ENCODE peak calls at places on chromosomes 6 and 20, in six cellular contexts. One of them, this sample, is unnamed. For H3K27me3 and H3K4me1, the result is how much of the 10 kb centered on the place peaks cover.

GRCh38 chr6:136012198-136012884 is 160.8 kb downstream of the PDE7B start:
- DNase-seq in tibial nerve: no peak
- DNase-seq in ovary: no peak
- DNase-seq in SK-N-SH: no peak
- DNase-seq in sigmoid colon: no peak
- DNase-seq in GM12878: no peak
- DNase-seq in this sample: no peak

GRCh38 chr20:51740838-51741237 is 27.4 kb downstream of the ATP9A start:
- DNase-seq in tibial nerve: no peak
- DNase-seq in ovary: no peak
- DNase-seq in SK-N-SH: no peak
- DNase-seq in sigmoid colon: no peak
- DNase-seq in GM12878: no peak
- DNase-seq in this sample: no peak

GRCh38 chr20:46828471-46828870 is 66.2 kb upstream of the EYA2 start:
- DNase-seq in tibial nerve: no peak
- DNase-seq in ovary: no peak
- DNase-seq in SK-N-SH: no peak
- DNase-seq in sigmoid colon: no peak
- DNase-seq in GM12878: no peak
- DNase-seq in this sample: no peak

GRCh38 chr20:61210862-61211261 is 41.2 kb upstream of the CDH4 start:
- DNase-seq in tibial nerve: no peak
- DNase-seq in ovary: no peak
- DNase-seq in SK-N-SH: no peak
- DNase-seq in sigmoid colon: no peak
- DNase-seq in GM12878: no peak
- DNase-seq in this sample: no peak

GRCh38 chr6:47131773-47132172 is 89.6 kb upstream of the ADGRF1 start:
- DNase-seq in tibial nerve: no peak
- DNase-seq in ovary: no peak
- DNase-seq in SK-N-SH: no peak
- DNase-seq in sigmoid colon: no peak
- DNase-seq in GM12878: no peak
- DNase-seq in this sample: no peak

GRCh38 chr6:134822920-134823430 is 126.9 kb downstream of the ALDH8A1 start:
- DNase-seq in tibial nerve: no peak
- DNase-seq in ovary: peak
- DNase-seq in SK-N-SH: peak
- DNase-seq in sigmoid colon: no peak
- DNase-seq in GM12878: peak
- DNase-seq in this sample: peak

GRCh38 chr6:110524305-110524704 is 47.9 kb upstream of the SLC22A16 start:
- DNase-seq in tibial nerve: no peak
- DNase-seq in ovary: no peak
- DNase-seq in SK-N-SH: no peak
- DNase-seq in sigmoid colon: no peak
- DNase-seq in GM12878: no peak
- DNase-seq in this sample: no peak

GRCh38 chr20:24773751-24774201 is 175.3 kb upstream of the CST7 start:
- DNase-seq in tibial nerve: no peak
- DNase-seq in ovary: no peak
- DNase-seq in SK-N-SH: no peak
- DNase-seq in sigmoid colon: no peak
- DNase-seq in GM12878: peak
- DNase-seq in this sample: no peak

GRCh38 chr6:111685506-111685905 is 79.8 kb upstream of the TRAF3IP2 start:
- DNase-seq in tibial nerve: no peak
- DNase-seq in ovary: no peak
- DNase-seq in SK-N-SH: no peak
- DNase-seq in sigmoid colon: no peak
- DNase-seq in GM12878: no peak
- DNase-seq in this sample: no peak

GRCh38 chr6:13696226-13696625 is 15.4 kb downstream of the RANBP9 start:
- DNase-seq in tibial nerve: no peak
- DNase-seq in ovary: no peak
- DNase-seq in SK-N-SH: no peak
- DNase-seq in sigmoid colon: no peak
- DNase-seq in GM12878: no peak
- DNase-seq in this sample: no peak

GRCh38 chr6:165308926-165309731 is at the start of gene C6orf118:
- DNase-seq in tibial nerve: no peak
- DNase-seq in ovary: peak
- DNase-seq in SK-N-SH: peak
- DNase-seq in sigmoid colon: peak
- DNase-seq in GM12878: no peak
- DNase-seq in this sample: no peak

GRCh38 chr6:97282238-97282725 is 734 bp downstream of the MMS22L start:
- DNase-seq in tibial nerve: no peak
- DNase-seq in ovary: no peak
- DNase-seq in SK-N-SH: peak
- DNase-seq in sigmoid colon: no peak
- DNase-seq in GM12878: no peak
- DNase-seq in this sample: no peak

GRCh38 chr6:144052488-144052887 is 42.9 kb downstream of the SF3B5 start:
- DNase-seq in tibial nerve: no peak
- DNase-seq in ovary: no peak
- DNase-seq in SK-N-SH: no peak
- DNase-seq in sigmoid colon: no peak
- DNase-seq in GM12878: no peak
- DNase-seq in this sample: no peak

GRCh38 chr20:3778976-3779375 is 2.3 kb downstream of the SPEF1 start:
- DNase-seq in tibial nerve: no peak
- DNase-seq in ovary: no peak
- DNase-seq in SK-N-SH: no peak
- DNase-seq in sigmoid colon: no peak
- DNase-seq in GM12878: no peak
- DNase-seq in this sample: no peak

GRCh38 chr20:13212750-13213149 is 8.3 kb upstream of the ISM1 start:
- DNase-seq in tibial nerve: no peak
- DNase-seq in ovary: no peak
- DNase-seq in SK-N-SH: no peak
- DNase-seq in sigmoid colon: no peak
- DNase-seq in GM12878: no peak
- DNase-seq in this sample: no peak

GRCh38 chr6:54846243-54846856 is at the start of gene FAM83B:
- DNase-seq in tibial nerve: no peak
- DNase-seq in ovary: no peak
- DNase-seq in SK-N-SH: no peak
- DNase-seq in sigmoid colon: no peak
- DNase-seq in GM12878: no peak
- DNase-seq in this sample: peak

GRCh38 chr6:35089935-35090505 is 51.1 kb downstream of the TCP11 start:
- DNase-seq in tibial nerve: no peak
- DNase-seq in ovary: no peak
- DNase-seq in SK-N-SH: peak
- DNase-seq in sigmoid colon: peak
- DNase-seq in GM12878: no peak
- DNase-seq in this sample: no peak

GRCh38 chr6:163308629-163309276 is 105.8 kb upstream of the QKI start:
- DNase-seq in tibial nerve: no peak
- DNase-seq in ovary: no peak
- DNase-seq in SK-N-SH: no peak
- DNase-seq in sigmoid colon: no peak
- DNase-seq in GM12878: no peak
- DNase-seq in this sample: no peak

GRCh38 chr20:1308702-1309095 is 20.2 kb downstream of the SDCBP2 start:
- DNase-seq in tibial nerve: no peak
- DNase-seq in ovary: no peak
- DNase-seq in SK-N-SH: no peak
- DNase-seq in sigmoid colon: no peak
- DNase-seq in GM12878: no peak
- DNase-seq in this sample: no peak

GRCh38 chr6:125945378-125946141 is 11.0 kb upstream of the HINT3 start:
- DNase-seq in tibial nerve: no peak
- DNase-seq in ovary: no peak
- DNase-seq in SK-N-SH: no peak
- DNase-seq in sigmoid colon: no peak
- DNase-seq in GM12878: no peak
- DNase-seq in this sample: no peak

GRCh38 chr6:88246654-88247053 is 80.5 kb upstream of the CNR1 start:
- DNase-seq in tibial nerve: no peak
- DNase-seq in ovary: no peak
- DNase-seq in SK-N-SH: no peak
- DNase-seq in sigmoid colon: no peak
- DNase-seq in GM12878: no peak
- DNase-seq in this sample: no peak

GRCh38 chr6:73675466-73676098 is 20.4 kb upstream of the CD109 start:
- DNase-seq in tibial nerve: peak
- DNase-seq in ovary: peak
- DNase-seq in SK-N-SH: peak
- DNase-seq in sigmoid colon: peak
- DNase-seq in GM12878: no peak
- DNase-seq in this sample: peak

GRCh38 chr6:39143238-39143930 is 28.4 kb upstream of the SAYSD1 start:
- DNase-seq in tibial nerve: no peak
- DNase-seq in ovary: no peak
- DNase-seq in SK-N-SH: no peak
- DNase-seq in sigmoid colon: no peak
- DNase-seq in GM12878: no peak
- DNase-seq in this sample: no peak

GRCh38 chr6:166761801-166762200 is 134.8 kb upstream of the RPS6KA2 start:
- DNase-seq in tibial nerve: no peak
- DNase-seq in ovary: no peak
- DNase-seq in SK-N-SH: no peak
- DNase-seq in sigmoid colon: no peak
- DNase-seq in GM12878: no peak
- DNase-seq in this sample: no peak

GRCh38 chr20:63659370-63659769 is 1.3 kb downstream of the RTEL1 start:
- DNase-seq in tibial nerve: no peak
- DNase-seq in ovary: peak
- DNase-seq in SK-N-SH: no peak
- DNase-seq in sigmoid colon: peak
- DNase-seq in GM12878: no peak
- DNase-seq in this sample: no peak

GRCh38 chr6:74170118-74170517 is 474.1 kb downstream of the CD109 start:
- DNase-seq in tibial nerve: no peak
- DNase-seq in ovary: no peak
- DNase-seq in SK-N-SH: no peak
- DNase-seq in sigmoid colon: no peak
- DNase-seq in GM12878: no peak
- DNase-seq in this sample: no peak

GRCh38 chr20:47680804-47681529 is 104.3 kb downstream of the SULF2 start:
- DNase-seq in tibial nerve: no peak
- DNase-seq in ovary: no peak
- DNase-seq in SK-N-SH: no peak
- DNase-seq in sigmoid colon: no peak
- DNase-seq in GM12878: no peak
- DNase-seq in this sample: no peak

DNA sequence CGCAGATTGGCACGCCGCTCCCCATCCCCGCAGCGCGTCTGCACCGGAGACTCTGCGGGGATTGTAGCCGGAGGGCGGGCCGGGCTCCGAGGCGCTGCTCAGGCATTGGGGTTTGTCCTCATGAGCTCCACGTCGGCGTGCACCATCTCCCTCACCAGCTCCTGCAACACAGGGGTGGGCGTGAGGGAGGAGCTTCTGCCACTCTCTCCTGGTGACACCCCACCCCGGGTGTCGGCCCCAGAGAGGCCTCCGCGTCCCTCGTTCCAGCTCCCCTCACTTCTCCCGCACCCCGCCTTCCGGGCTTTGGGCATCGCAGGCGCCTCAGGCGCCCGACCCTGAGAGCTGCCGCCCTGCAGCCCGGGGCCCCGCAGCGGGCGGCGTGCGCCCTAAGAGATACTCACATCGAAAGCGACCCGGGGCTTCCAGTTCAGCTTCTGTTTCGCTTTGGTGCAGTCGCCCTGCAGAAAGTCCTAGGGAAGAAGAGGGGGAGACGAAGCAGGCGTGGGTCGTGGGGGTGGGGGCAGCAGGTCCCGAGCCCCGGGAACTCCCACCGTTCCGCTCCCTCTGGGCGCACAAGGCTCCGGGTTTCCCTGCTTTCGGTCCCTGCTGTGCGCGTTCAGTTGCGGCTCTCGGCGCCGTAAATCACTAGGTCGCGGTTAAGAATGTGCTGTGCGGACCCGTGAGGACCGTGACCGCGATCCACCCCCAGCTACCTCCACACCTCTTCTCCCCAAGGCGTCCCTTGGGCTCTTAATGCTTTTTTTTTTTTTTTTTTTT is 14.5 kb downstream of the FOXC1 start:
- DNase-seq in tibial nerve: no peak
- DNase-seq in ovary: no peak
- DNase-seq in SK-N-SH: no peak
- DNase-seq in sigmoid colon: peak
- DNase-seq in GM12878: no peak
- DNase-seq in this sample: no peak
- H3K27me3 ChIP-seq in tibial nerve: half or more
- H3K27me3 ChIP-seq in ovary: under half
- H3K27me3 ChIP-seq in SK-N-SH: under half
- H3K27me3 ChIP-seq in sigmoid colon: half or more
- H3K27me3 ChIP-seq in GM12878: under half
- H3K27me3 ChIP-seq in this sample: half or more

DNA sequence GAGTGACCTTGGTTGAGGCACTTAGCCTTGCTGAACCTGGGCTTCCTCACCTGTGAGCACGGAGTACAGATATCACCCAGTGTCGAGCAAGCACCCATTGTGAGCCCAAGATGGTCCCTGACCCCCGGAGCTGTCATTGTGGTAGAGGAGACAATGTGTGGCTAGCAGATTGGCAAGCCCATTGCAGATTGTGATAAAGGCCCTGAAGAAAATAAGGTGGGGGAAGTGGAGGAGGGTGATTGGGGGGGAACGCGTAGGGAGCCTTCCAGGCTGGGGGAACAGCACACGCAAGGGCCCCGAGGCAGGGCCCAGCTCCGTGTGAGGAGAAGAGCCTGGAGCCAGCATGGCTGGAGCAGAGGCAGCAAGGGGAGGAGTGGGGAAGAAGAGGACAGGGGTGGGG is 6.8 kb downstream of the CEBPB start:
- DNase-seq in tibial nerve: no peak
- DNase-seq in ovary: no peak
- DNase-seq in SK-N-SH: no peak
- DNase-seq in sigmoid colon: peak
- DNase-seq in GM12878: no peak
- DNase-seq in this sample: no peak
- TF ChIP-seq EP300 in tibial nerve: no peak
- TF ChIP-seq EP300 in ovary: no peak
- TF ChIP-seq EP300 in SK-N-SH: no peak
- TF ChIP-seq EP300 in sigmoid colon: no peak
- TF ChIP-seq EP300 in GM12878: no peak
- TF ChIP-seq EP300 in this sample: no peak

GRCh38 chr6:168925671-168926070 is 328.0 kb downstream of the THBS2 start:
- DNase-seq in tibial nerve: no peak
- DNase-seq in ovary: no peak
- DNase-seq in SK-N-SH: no peak
- DNase-seq in sigmoid colon: no peak
- DNase-seq in GM12878: no peak
- DNase-seq in this sample: no peak
- H3K4me1 ChIP-seq in tibial nerve: under half
- H3K4me1 ChIP-seq in ovary: under half
- H3K4me1 ChIP-seq in SK-N-SH: under half
- H3K4me1 ChIP-seq in sigmoid colon: under half
- H3K4me1 ChIP-seq in GM12878: under half
- H3K4me1 ChIP-seq in this sample: under half

DNA sequence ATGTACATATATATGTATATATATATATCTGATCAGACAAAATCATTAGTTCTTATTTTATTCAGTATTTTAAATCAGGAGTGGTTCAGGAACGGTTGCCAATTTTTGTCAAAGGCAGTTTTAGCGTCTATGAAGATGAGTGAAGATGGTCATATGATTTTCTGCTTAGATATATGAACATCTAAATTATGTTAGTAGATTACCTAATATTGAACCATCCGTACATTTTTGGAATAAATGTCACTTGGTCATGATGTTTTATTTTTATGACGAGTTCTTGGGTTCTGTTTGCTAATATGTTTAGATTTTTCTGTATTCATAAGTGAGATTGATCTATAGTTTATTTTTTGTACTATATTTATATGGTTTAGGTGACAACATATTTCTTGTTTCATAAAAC is 3.3 kb downstream of the TMEM244 start:
- DNase-seq in tibial nerve: no peak
- DNase-seq in ovary: no peak
- DNase-seq in SK-N-SH: no peak
- DNase-seq in sigmoid colon: no peak
- DNase-seq in GM12878: no peak
- DNase-seq in this sample: no peak
- H3K27me3 ChIP-seq in tibial nerve: under half
- H3K27me3 ChIP-seq in ovary: under half
- H3K27me3 ChIP-seq in SK-N-SH: under half
- H3K27me3 ChIP-seq in sigmoid colon: under half
- H3K27me3 ChIP-seq in GM12878: under half
- H3K27me3 ChIP-seq in this sample: under half

This sample was measured in transverse colon.